ENCODE peak calls at places on chromosomes 4 and X, in six cellular contexts. G, L, H, X, U and M are unnamed samples. For H3K4me1, the result is how much of the 10 kb centered on the place peaks cover.

GRCh38 chrX:16416588-16416987 is 233.4 kb upstream of the S100G start:
- DNase-seq in G (no peak), L (no peak), H (no peak), X (no peak), U (no peak), M (no peak)

GRCh38 chr4:40888916-40889315 is 139.2 kb downstream of the NSUN7 start:
- DNase-seq in G (no peak), L (no peak), H (no peak), X (no peak), U (no peak), M (no peak)

GRCh38 chr4:144357970-144358369 is 217.5 kb upstream of the GYPA start:
- DNase-seq in G (no peak), L (no peak), H (no peak), X (no peak), U (no peak), M (no peak)

GRCh38 chrX:44314259-44314734 is 29.2 kb downstream of the EFHC2 start:
- DNase-seq in G (no peak), L (peak), H (peak), X (no peak), U (no peak), M (peak)

GRCh38 chr4:53816561-53816960 is 225.3 kb upstream of the LNX1 start:
- DNase-seq in G (no peak), L (peak), H (peak), X (no peak), U (no peak), M (no peak)

GRCh38 chr4:103129174-103129573 is 29.5 kb upstream of the BDH2 start:
- DNase-seq in G (no peak), L (no peak), H (no peak), X (no peak), U (no peak), M (no peak)

GRCh38 chrX:101750744-101751143 is 91.1 kb upstream of the ARMCX2 start:
- DNase-seq in G (no peak), L (no peak), H (no peak), X (no peak), U (no peak), M (no peak)

GRCh38 chr4:150699599-150699998 is 117.6 kb downstream of the MAB21L2 start:
- DNase-seq in G (no peak), L (no peak), H (peak), X (no peak), U (no peak), M (peak)

GRCh38 chr4:97953171-97953570 is 190.1 kb downstream of the STPG2 start:
- DNase-seq in G (no peak), L (no peak), H (no peak), X (no peak), U (no peak), M (no peak)

GRCh38 chr4:104592894-104593470 is 98.3 kb upstream of the CXXC4 start:
- DNase-seq in G (no peak), L (peak), H (peak), X (no peak), U (no peak), M (no peak)

GRCh38 chr4:102439835-102440234 is 61.3 kb upstream of the NFKB1 start:
- DNase-seq in G (no peak), L (peak), H (peak), X (no peak), U (no peak), M (peak)

GRCh38 chrX:2984342-2984741 is 22.0 kb upstream of the ARSH start:
- DNase-seq in G (no peak), L (no peak), H (no peak), X (no peak), U (no peak), M (no peak)

DNA sequence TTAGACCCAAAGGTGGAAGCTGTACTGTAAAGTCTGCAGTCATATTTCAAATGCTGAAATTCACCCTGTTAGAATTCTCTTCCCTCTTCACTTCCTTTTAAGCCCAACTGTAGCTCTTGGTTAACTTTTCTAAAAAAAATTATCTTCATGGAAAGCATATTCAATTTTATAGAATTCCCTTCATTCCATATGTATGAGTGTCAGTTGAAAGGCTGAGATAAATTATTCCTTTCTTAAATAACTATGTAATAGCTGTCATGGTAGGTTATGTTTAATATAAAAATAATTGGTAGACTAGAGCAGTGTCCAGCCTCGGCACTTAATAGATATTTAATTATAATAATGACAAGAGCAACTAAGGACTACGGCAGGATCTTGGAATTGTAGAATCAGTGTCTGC is 16.8 kb upstream of the ARSH start:
- DNase-seq in G (no peak), L (no peak), H (no peak), X (no peak), U (no peak), M (no peak)
- H3K14ac ChIP-seq in G (no peak), L (no peak), H (no peak), X (no peak), U (no peak), M (no peak)

DNA sequence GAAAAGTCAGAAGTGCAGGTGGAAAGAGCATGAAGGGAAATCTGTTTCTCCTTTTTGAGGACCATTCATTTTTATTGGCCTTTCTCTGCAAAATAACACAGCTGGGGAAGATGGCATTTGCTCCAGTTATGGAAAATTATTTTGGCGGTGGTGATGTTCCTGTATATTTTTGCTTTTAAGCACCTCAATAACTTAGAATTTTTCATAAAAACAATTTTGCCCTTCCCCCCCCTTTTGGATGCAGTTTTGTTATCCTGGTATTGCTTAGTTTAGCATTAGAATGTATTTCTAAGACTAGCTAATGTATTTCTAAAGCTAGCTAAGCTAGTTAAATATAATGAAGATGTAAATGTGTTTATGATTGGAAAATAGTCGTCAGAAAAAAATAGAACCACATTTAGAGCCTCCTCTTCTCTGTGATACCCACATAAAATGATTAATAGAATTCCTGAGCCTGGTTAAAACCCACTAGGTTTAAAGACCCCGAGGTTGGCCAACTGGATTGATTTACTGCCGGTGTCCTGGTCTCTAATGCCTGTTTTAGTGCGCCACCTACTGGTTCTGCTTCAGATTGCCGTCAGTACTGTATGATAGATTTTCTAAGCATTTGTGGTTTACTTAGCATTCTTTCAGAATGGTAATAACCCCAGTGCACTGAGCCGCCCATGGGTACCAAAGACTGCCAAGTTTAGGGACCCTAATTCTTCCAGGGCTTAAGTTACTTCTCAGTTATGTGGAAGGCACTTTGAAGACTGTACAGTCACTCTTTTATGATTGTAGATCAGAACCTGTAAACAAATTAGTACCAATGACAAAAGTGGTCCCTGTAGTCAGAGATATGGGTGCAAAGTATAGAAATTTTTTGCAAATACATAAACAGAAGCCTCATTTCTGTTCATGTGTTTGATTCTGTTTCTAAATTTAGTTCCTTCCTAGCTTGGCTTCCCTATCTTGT is 11.4 kb downstream of the KLF3 start:
- DNase-seq in G (peak), L (peak), H (peak), X (no peak), U (peak), M (peak)
- H3K4me1 ChIP-seq in G (half or more), L (under half), H (under half), X (under half), U (under half), M (under half)

GRCh38 chr4:64682946-64683345 is 273.7 kb upstream of the TECRL start:
- DNase-seq in G (no peak), L (no peak), H (no peak), X (no peak), U (no peak), M (no peak)
- H3K23ac ChIP-seq in G (no peak), L (no peak), H (no peak), X (no peak), U (no peak), M (no peak)

GRCh38 chr4:61214680-61215079 is 14.6 kb downstream of the ADGRL3 start:
- DNase-seq in G (no peak), L (no peak), H (no peak), X (no peak), U (no peak), M (no peak)
- H3K14ac ChIP-seq in G (no peak), L (no peak), H (no peak), X (no peak), U (no peak), M (no peak)